ENCODE peak calls at places on chromosomes 12 and 14, in nine cellular contexts. N is breast epithelium, U is thoracic aorta, L is foreskin fibroblast, A is keratinocyte, F is IMR-90, I is astrocyte of the spinal cord, T is epithelial cell of esophagus, V is fibroblast of lung. H is an unnamed sample.

GRCh38 chr12:45853550-45853949 is 124.0 kb downstream of the ARID2 start:
- DNase-seq in N (no peak), U (no peak), L (no peak), A (no peak), F (no peak), I (no peak), T (no peak), V (no peak), H (no peak)

GRCh38 chr14:96383445-96383844 is 8.5 kb upstream of the AK7 start:
- DNase-seq in N (no peak), U (no peak), L (no peak), A (no peak), F (peak; percentile 65), I (no peak), T (peak; percentile 45), V (no peak), H (no peak)

GRCh38 chr12:29428630-29429029 is 47.7 kb upstream of the ERGIC2 start:
- DNase-seq in N (no peak), U (no peak), L (peak; percentile 75), A (peak; percentile 38), F (peak; percentile 84), I (peak; percentile 75), T (peak; percentile 95), V (peak; percentile 60), H (no peak)

GRCh38 chr14:83419420-83419819 is 1885.8 kb upstream of the SEL1L start:
- DNase-seq in N (no peak), U (no peak), L (no peak), A (no peak), F (no peak), I (no peak), T (no peak), V (no peak), H (no peak)

GRCh38 chr14:59224341-59224740 is 35.9 kb downstream of the DAAM1 start:
- DNase-seq in N (no peak), U (no peak), L (no peak), A (no peak), F (peak; percentile 10), I (no peak), T (no peak), V (peak; percentile 58), H (no peak)

GRCh38 chr12:54968181-54968730 is 16.3 kb downstream of the TESPA1 start:
- DNase-seq in N (no peak), U (no peak), L (no peak), A (no peak), F (no peak), I (no peak), T (peak; percentile 8), V (no peak), H (no peak)

GRCh38 chr12:1078002-1078401 is 87.0 kb downstream of the ERC1 start:
- DNase-seq in N (no peak), U (no peak), L (no peak), A (no peak), F (no peak), I (no peak), T (peak; percentile 40), V (peak; percentile 12), H (no peak)

GRCh38 chr12:5213990-5214389 is 170.3 kb downstream of the KCNA5 start:
- DNase-seq in N (no peak), U (no peak), L (no peak), A (no peak), F (no peak), I (no peak), T (no peak), V (no peak), H (no peak)

GRCh38 chr14:73240816-73241480 is 3.6 kb downstream of the PAPLN start:
- DNase-seq in N (peak; percentile 38), U (no peak), L (no peak), A (no peak), F (no peak), I (no peak), T (no peak), V (no peak), H (peak; percentile 16)

GRCh38 chr14:81392052-81392451 is 8.1 kb downstream of the STON2 start:
- DNase-seq in N (no peak), U (no peak), L (no peak), A (no peak), F (no peak), I (no peak), T (no peak), V (no peak), H (no peak)

GRCh38 chr14:55782166-55782565 is 202.2 kb downstream of the KTN1 start:
- DNase-seq in N (no peak), U (no peak), L (no peak), A (no peak), F (peak; percentile 46), I (no peak), T (peak; percentile 23), V (peak; percentile 30), H (no peak)

GRCh38 chr12:54300732-54301427 is at the start of gene NFE2:
- DNase-seq in N (peak; percentile 75), U (no peak), L (peak; percentile 72), A (no peak), F (peak; percentile 77), I (peak; percentile 70), T (peak; percentile 85), V (peak; percentile 83), H (no peak)

GRCh38 chr14:91727121-91727520 is 4.8 kb downstream of the CATSPERB start:
- DNase-seq in N (no peak), U (no peak), L (no peak), A (no peak), F (no peak), I (no peak), T (no peak), V (peak; percentile 6), H (no peak)

GRCh38 chr14:63770187-63770807 is 42.4 kb upstream of the SGPP1 start:
- DNase-seq in N (no peak), U (no peak), L (peak; percentile 45), A (no peak), F (peak; percentile 62), I (peak; percentile 58), T (peak; percentile 60), V (peak; percentile 41), H (no peak)

GRCh38 chr12:111446631-111447570 is 41.2 kb downstream of the SH2B3 start:
- DNase-seq in N (no peak), U (no peak), L (no peak), A (no peak), F (no peak), I (no peak), T (no peak), V (no peak), H (no peak)

DNA sequence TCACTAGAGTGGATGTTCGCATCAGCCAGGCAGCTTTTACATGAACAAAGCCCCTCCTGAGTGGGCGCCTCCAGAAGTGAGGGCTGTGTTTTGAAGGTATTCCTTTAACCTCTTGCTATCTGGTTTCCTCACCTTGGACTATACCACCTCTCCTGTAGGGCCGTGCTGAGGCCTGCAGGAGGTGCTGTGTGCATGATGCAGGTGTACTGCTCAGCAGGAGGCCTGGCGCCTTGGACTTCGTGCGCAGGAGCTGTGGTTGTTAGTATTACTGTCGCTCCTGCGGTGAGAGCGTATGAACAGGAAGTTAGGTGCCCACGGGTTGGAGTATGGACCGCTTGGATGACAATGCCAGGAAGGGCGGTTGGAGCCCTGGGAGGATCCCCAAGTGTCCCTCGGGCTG is 130.7 kb downstream of the TSPAN9 start:
- DNase-seq in N (no peak), U (no peak), L (no peak), A (no peak), F (no peak), I (no peak), T (peak; percentile 22), V (no peak), H (no peak)
- TF ChIP-seq CTCF in N (no peak), U (no peak), L (no peak), A (peak; percentile 33), F (peak; percentile 12), I (peak; percentile 27), T (peak; percentile 32), V (no peak), H (no peak)

GRCh38 chr12:104529130-104529874 is 72.6 kb downstream of the CHST11 start:
- DNase-seq in N (no peak), U (no peak), L (no peak), A (no peak), F (no peak), I (no peak), T (no peak), V (no peak), H (no peak)
- TF ChIP-seq CTCF in N (no peak), U (no peak), L (no peak), A (no peak), F (no peak), I (no peak), T (no peak), V (no peak), H (no peak)

DNA sequence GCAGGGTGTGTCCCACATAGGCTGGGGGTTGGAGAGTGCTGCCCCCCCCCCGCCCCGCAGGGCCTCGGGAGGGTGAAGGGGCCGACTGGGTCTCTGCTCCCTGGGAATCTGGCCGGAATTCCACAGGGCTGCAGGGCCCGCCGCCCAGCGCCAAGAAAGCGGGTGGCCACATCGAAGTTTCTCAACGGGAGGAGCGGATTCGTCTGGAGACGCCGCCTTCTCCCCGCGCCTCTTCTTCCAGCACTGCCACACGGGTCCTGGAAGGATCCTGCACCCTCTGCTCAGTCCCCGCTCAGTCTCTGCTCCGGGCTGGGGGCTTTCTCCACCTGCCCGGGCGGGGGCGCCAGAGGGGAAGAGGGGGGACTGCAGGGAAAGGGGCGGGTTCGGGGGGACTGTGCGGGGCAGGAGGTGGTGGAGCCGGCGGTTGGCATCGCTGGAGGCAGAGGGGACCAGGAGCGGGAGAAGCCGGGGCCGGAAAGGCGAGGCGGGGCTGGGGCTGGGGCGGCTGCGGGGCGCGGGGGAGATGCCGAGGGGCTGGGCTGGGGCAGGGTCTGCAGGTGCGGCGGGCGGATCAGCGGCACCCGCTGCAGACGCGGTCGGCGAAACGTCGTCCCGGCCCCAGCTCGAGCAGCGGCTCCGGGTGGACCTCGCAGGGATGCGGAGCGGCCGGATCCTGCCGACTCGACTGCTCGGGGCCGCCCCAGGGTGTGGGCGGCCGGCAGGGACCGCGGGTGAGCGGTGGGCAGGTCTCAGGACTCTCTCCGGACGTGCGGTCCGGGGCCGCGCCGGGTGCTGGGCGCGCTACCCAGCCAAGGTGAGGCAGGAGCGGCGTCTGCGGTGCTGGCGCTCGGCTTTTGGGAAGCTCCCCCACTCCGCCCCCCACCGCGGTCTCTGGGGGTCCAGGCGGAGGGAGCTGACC is 811.4 kb upstream of the TMEM132C start:
- DNase-seq in N (no peak), U (no peak), L (no peak), A (no peak), F (no peak), I (no peak), T (no peak), V (peak; percentile 27), H (no peak)
- TF ChIP-seq CTCF in N (no peak), U (no peak), L (no peak), A (no peak), F (no peak), I (peak; percentile 31), T (no peak), V (no peak), H (no peak)

GRCh38 chr12:30837595-30837994 is 82.8 kb upstream of the CAPRIN2 start:
- DNase-seq in N (no peak), U (no peak), L (no peak), A (no peak), F (no peak), I (no peak), T (no peak), V (no peak), H (no peak)
- TF ChIP-seq CTCF in N (no peak), U (no peak), L (no peak), A (no peak), F (no peak), I (no peak), T (no peak), V (no peak), H (no peak)

GRCh38 chr14:49767473-49768300 is at the start of gene KLHDC2:
- DNase-seq in N (peak; percentile 87), U (peak; percentile 60), L (peak; percentile 89), A (no peak), F (peak; percentile 88), I (peak; percentile 93), T (peak; percentile 93), V (peak; percentile 91), H (peak; percentile 86)
- TF ChIP-seq CTCF in N (peak; percentile 29), U (peak; percentile 9), L (no peak), A (no peak), F (peak; percentile 53), I (peak; percentile 8), T (no peak), V (no peak), H (no peak)

H was measured in activated B cell treated with CpG ODN at 0.5 μM for 24 hours.